ENCODE peak calls at places on chromosomes 13 and 19, in eight cellular contexts. M is AG04450; J is CD8-positive, alpha-beta T cell; U is A549; L is tibial artery; E is cardiac muscle cell; X is upper lobe of left lung; H is Peyer's patch. O is an unnamed sample. For H3K9me3, the result is how much of the 10 kb centered on the place peaks cover.

GRCh38 chr13:112711528-112712265 is 21.9 kb downstream of the ATP11A start:
- DNase-seq in M (peak), J (no peak), U (peak), L (peak), E (peak), X (peak), H (peak), O (no peak)

GRCh38 chr13:45851171-45851889 is at the start of gene SIAH3:
- DNase-seq in M (no peak), J (no peak), U (peak), L (no peak), E (peak), X (no peak), H (peak), O (peak)

GRCh38 chr13:97944396-97945029 is 9.0 kb upstream of the IPO5 start:
- DNase-seq in M (no peak), J (no peak), U (no peak), L (no peak), E (no peak), X (no peak), H (no peak), O (no peak)

GRCh38 chr13:64277097-64277496 is 2861.4 kb upstream of the PCDH20 start:
- DNase-seq in M (no peak), J (no peak), U (no peak), L (no peak), E (no peak), X (no peak), H (no peak), O (no peak)

GRCh38 chr13:113927661-113928581 is 46.0 kb downstream of the C13orf46 start:
- DNase-seq in M (peak), J (no peak), U (no peak), L (peak), E (no peak), X (peak), H (peak), O (peak)

GRCh38 chr13:94329277-94329676 is 150.2 kb downstream of the DCT start:
- DNase-seq in M (no peak), J (no peak), U (no peak), L (no peak), E (no peak), X (no peak), H (no peak), O (no peak)

GRCh38 chr19:33784432-33784831 is 12.2 kb upstream of the KCTD15 start:
- DNase-seq in M (no peak), J (no peak), U (no peak), L (no peak), E (no peak), X (no peak), H (no peak), O (no peak)

GRCh38 chr19:18650048-18650435 is 13.2 kb downstream of the KLHL26 start:
- DNase-seq in M (no peak), J (no peak), U (no peak), L (no peak), E (no peak), X (no peak), H (no peak), O (no peak)

GRCh38 chr13:33123066-33123940 is 107.1 kb downstream of the KL start:
- DNase-seq in M (no peak), J (no peak), U (no peak), L (peak), E (peak), X (peak), H (peak), O (no peak)

GRCh38 chr13:33312150-33312908 is 26.8 kb upstream of the STARD13 start:
- DNase-seq in M (no peak), J (no peak), U (peak), L (no peak), E (no peak), X (no peak), H (no peak), O (no peak)

GRCh38 chr13:71722206-71722605 is 144.8 kb downstream of the DACH1 start:
- DNase-seq in M (no peak), J (no peak), U (no peak), L (no peak), E (no peak), X (no peak), H (no peak), O (no peak)
- H3K9me3 ChIP-seq in M (under half), J (under half), U (under half), L (under half), E (under half), X (under half), H (under half), O (under half)

DNA sequence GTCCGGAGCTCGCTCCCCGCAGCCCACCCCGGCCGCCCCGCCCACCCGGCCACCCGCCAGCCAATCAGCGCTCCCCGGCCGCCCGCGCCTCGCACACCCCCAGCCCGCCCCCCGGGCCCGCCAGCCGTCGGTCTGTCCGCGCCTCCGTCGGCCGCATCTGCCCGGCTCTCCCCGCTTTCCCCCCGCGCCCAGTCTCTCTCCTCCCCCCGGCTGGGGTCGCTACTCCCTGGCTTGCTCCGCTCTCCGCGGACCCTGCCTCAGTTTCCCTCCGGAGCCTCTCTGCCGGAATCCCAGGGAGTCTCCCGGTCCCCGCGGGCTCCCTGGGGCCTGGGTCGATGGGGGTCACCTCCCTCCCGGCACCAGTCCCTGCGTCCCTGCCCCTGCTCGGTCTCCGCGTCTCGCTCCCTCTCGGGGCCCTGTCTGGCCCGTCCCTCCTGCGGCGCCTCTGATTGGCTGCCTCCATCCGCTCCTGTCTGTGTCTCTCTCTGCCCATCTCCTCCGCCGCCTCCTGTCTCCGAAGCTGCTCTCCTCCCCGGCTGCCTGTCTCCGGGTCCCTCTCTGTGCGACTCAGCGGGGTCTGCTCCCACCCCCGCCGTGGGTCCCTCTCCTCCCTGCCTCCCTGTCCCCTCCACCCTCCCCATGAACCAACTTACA is 485 bp downstream of the IL11 start:
- DNase-seq in M (peak), J (no peak), U (peak), L (no peak), E (peak), X (no peak), H (no peak), O (peak)
- H3K4me3 ChIP-seq in M (peak), J (no peak), U (peak), L (no peak), E (peak), X (peak), H (peak), O (peak)

GRCh38 chr13:110818747-110819146 is 96.1 kb downstream of the ANKRD10 start:
- DNase-seq in M (no peak), J (no peak), U (no peak), L (peak), E (no peak), X (no peak), H (no peak), O (no peak)

GRCh38 chr13:110817143-110817542 is 97.7 kb downstream of the ANKRD10 start:
- DNase-seq in M (no peak), J (no peak), U (no peak), L (peak), E (no peak), X (no peak), H (no peak), O (no peak)

GRCh38 chr13:110816500-110816899 is 98.4 kb downstream of the ANKRD10 start:
- DNase-seq in M (no peak), J (no peak), U (no peak), L (peak), E (no peak), X (no peak), H (no peak), O (no peak)

GRCh38 chr13:110820311-110820710 is 94.6 kb downstream of the ANKRD10 start:
- DNase-seq in M (no peak), J (no peak), U (no peak), L (no peak), E (no peak), X (no peak), H (no peak), O (no peak)

GRCh38 chr13:110819203-110820014 is 95.5 kb downstream of the ANKRD10 start:
- DNase-seq in M (no peak), J (peak), U (peak), L (peak), E (peak), X (peak), H (peak), O (peak)
- TF ChIP-seq CTCF in M (peak), J (peak), U (peak), L (peak), E (peak), X (peak), H (peak), O (peak)

GRCh38 chr19:37128821-37129177 is 43.7 kb downstream of the ZNF585A start:
- DNase-seq in M (no peak), J (no peak), U (no peak), L (no peak), E (no peak), X (no peak), H (no peak), O (no peak)

DNA sequence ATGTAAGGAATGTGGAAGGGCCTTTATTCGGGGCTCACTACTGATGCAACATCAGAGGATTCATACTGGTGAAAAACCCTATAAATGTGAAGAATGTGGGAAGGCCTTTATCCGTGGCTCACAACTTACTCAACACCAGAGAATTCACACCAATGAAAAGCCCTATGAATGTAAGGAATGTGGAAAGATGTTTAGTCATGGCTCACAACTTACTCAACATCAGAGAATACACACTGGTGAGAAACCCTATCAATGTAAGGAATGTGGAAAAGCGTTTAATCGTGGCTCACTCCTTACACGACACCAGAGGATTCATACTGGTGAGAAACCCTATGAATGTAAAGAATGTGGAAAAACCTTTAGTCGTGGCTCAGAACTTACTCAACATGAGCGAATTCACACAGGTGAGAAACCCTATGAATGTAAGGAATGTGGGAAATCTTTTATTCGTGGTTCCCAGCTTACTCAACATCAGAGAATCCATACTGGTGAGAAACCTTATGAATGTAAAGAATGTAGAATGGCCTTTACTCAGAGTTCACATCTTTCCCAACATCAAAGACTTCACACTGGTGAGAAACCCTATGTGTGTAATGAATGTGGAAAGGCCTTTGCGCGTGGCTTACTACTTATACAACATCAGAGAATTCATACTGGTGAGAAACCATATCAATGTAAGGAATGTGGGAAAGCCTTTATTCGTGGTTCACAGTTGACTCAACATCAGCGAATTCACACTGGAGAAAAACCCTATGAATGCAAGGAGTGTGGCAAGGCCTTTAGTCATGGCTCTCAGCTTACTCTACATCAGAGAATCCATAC is 44.3 kb downstream of the ZNF585A start:
- DNase-seq in M (no peak), J (no peak), U (peak), L (no peak), E (no peak), X (no peak), H (no peak), O (no peak)
- H3K9me3 ChIP-seq in M (under half), J (half or more), U (half or more), L (half or more), E (under half), X (half or more), H (half or more), O (half or more)

GRCh38 chr19:12997225-12997966 is 2.1 kb downstream of the NFIX start:
- DNase-seq in M (no peak), J (no peak), U (no peak), L (no peak), E (no peak), X (no peak), H (no peak), O (no peak)
- H3K4me3 ChIP-seq in M (peak), J (no peak), U (no peak), L (peak), E (no peak), X (peak), H (peak), O (no peak)

GRCh38 chr19:50517704-50518075 is 4.0 kb upstream of the ASPDH start:
- DNase-seq in M (no peak), J (no peak), U (no peak), L (no peak), E (no peak), X (no peak), H (no peak), O (no peak)

GRCh38 chr19:50519006-50519575 is 5.4 kb upstream of the ASPDH start:
- DNase-seq in M (no peak), J (no peak), U (no peak), L (no peak), E (no peak), X (no peak), H (no peak), O (no peak)

GRCh38 chr19:50516456-50516855 is 2.7 kb upstream of the ASPDH start:
- DNase-seq in M (no peak), J (no peak), U (no peak), L (no peak), E (no peak), X (no peak), H (no peak), O (no peak)

GRCh38 chr19:50516859-50517703 is 3.4 kb upstream of the ASPDH start:
- DNase-seq in M (no peak), J (no peak), U (no peak), L (no peak), E (no peak), X (no peak), H (no peak), O (no peak)

DNA sequence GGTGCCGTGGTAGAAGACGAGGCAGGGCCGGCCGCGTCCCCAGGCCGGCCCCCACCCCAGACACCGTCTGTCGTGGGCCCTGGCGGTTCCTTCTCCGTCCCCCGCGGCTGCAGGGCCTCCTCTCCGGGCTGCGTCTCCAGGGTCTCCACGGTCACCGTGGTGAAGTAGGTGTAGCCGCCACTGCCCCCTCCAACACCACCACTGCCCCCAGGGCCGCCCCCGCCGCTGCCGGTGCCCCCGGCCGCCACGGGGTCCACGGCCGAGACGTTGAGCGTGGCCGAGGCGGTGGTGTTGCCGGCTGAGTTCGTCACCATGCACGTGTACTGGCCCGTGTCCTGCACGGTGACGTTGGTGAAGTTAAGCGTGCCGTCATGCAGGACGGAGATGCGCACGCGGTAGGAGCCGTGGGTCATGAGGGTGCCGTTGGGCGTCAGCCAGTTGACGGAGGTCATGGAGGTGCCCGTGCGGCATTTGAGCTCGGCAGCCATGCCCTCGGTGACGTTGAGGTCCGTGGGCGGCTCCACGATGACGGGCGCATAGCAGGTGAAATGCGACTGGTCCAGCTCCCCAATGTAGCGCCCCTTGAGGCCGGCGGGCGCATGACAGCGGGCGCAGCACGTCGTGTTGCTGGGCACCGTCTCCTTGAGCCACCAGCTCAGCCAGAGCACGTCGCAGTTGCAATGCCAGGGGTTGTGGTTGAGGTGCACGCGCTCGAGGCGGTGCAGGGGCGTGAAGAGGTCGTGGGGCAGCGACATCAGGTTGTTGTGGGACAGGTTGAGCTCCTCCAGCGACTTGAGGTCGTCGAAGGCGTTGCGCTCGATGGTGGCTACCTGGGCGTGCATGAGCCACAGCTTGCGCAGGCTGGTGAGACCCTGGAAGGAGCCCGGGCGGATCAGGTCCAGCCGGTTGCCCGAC is 4.6 kb upstream of the ASPDH start:
- DNase-seq in M (no peak), J (no peak), U (peak), L (no peak), E (no peak), X (no peak), H (no peak), O (no peak)
- TF ChIP-seq CTCF in M (no peak), J (no peak), U (no peak), L (no peak), E (no peak), X (no peak), H (no peak), O (peak)

O was measured in WERI-Rb-1.